ENCODE peak calls at places on chromosomes 13 and 19, in five cellular contexts. One of them, this sample, is unnamed.

GRCh38 chr19:17996826-17997316 is 11.1 kb upstream of the ARRDC2 start:
- DNase-seq in H54: peak
- DNase-seq in gastrocnemius medialis: peak
- DNase-seq in GM12878: no peak
- DNase-seq in GM12892: peak
- DNase-seq in this sample: peak

GRCh38 chr13:81773263-81773662 is 1432.3 kb upstream of the SPRY2 start:
- DNase-seq in GM12892: no peak
- DNase-seq in H54: no peak
- DNase-seq in GM12878: no peak
- DNase-seq in gastrocnemius medialis: no peak
- DNase-seq in this sample: no peak

GRCh38 chr19:54451331-54451871 is 2.4 kb downstream of the LENG8 start:
- DNase-seq in GM12892: no peak
- DNase-seq in gastrocnemius medialis: no peak
- DNase-seq in H54: no peak
- DNase-seq in GM12878: no peak
- DNase-seq in this sample: no peak

GRCh38 chr13:98834254-98834960 is 81.9 kb upstream of the SLC15A1 start:
- DNase-seq in gastrocnemius medialis: no peak
- DNase-seq in H54: no peak
- DNase-seq in GM12892: no peak
- DNase-seq in GM12878: no peak
- DNase-seq in this sample: no peak

GRCh38 chr13:106471957-106472543 is 63.4 kb downstream of the EFNB2 start:
- DNase-seq in GM12878: no peak
- DNase-seq in gastrocnemius medialis: no peak
- DNase-seq in GM12892: peak
- DNase-seq in H54: peak
- DNase-seq in this sample: no peak

GRCh38 chr19:1851581-1852293 is 3.5 kb upstream of the REXO1 start:
- DNase-seq in H54: no peak
- DNase-seq in GM12892: no peak
- DNase-seq in GM12878: no peak
- DNase-seq in gastrocnemius medialis: no peak
- DNase-seq in this sample: no peak

GRCh38 chr19:18017275-18018083 is 9.5 kb downstream of the ARRDC2 start:
- DNase-seq in gastrocnemius medialis: peak
- DNase-seq in GM12878: no peak
- DNase-seq in H54: no peak
- DNase-seq in GM12892: no peak
- DNase-seq in this sample: no peak

GRCh38 chr13:85828094-85828684 is 29.0 kb upstream of the SLITRK6 start:
- DNase-seq in GM12878: no peak
- DNase-seq in GM12892: no peak
- DNase-seq in H54: no peak
- DNase-seq in gastrocnemius medialis: no peak
- DNase-seq in this sample: no peak

GRCh38 chr19:46748325-46749109 is 2.3 kb upstream of the STRN4 start:
- DNase-seq in GM12892: no peak
- DNase-seq in H54: no peak
- DNase-seq in GM12878: no peak
- DNase-seq in gastrocnemius medialis: no peak
- DNase-seq in this sample: peak

GRCh38 chr19:18737337-18737953 is 53.7 kb downstream of the COMP start:
- DNase-seq in GM12892: no peak
- DNase-seq in H54: no peak
- DNase-seq in gastrocnemius medialis: no peak
- DNase-seq in GM12878: no peak
- DNase-seq in this sample: no peak

DNA sequence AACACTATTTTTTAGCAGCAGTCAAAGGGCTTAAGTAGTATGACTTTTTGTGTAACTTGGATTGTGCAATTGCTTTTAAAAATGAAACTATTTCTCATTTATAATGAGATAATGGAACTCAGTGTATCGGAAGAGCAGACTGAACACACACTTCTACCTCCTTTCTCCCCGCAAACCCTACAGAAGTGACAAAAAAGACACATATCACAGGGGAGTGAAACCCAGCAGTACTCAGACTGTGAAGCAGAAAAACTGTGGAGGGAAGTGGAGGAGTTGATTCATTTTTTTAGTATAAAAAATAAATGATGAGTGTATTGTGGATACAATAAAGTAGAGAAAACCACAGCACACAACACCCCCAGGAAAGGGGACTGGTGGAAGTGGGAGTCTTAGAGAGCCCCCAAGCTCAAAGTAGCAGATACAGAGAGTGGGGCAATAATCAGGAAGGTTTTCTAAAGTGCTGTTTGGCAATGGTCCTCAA is 9.7 kb downstream of the LPAR6 start:
- DNase-seq in GM12878: peak
- DNase-seq in H54: no peak
- DNase-seq in GM12892: no peak
- DNase-seq in gastrocnemius medialis: no peak
- DNase-seq in this sample: no peak
- TF ChIP-seq POLR2A in GM12878: no peak
- TF ChIP-seq POLR2A in H54: no peak
- TF ChIP-seq POLR2A in GM12892: no peak
- TF ChIP-seq POLR2A in gastrocnemius medialis: peak
- TF ChIP-seq POLR2A in this sample: no peak

DNA sequence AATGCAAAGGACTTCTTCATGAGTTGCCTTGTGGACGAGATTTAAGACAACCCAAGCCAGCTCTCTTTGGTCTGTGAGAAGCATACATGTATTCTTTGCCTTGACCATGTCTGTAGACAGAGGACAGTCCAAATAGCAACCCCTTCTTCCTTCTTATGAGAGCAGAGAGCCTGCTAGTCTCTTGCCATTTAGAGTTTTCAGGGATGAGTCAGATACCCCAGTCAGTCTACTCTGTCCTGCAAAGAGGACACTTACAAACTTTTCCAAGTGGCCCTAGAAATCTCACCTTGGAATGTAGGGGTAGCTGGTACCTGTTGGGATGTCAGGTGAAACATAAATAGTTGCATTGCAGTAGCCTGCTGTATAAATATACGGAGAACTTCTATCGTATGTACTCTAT is 36.7 kb downstream of the DNAJC3 start:
- DNase-seq in GM12892: no peak
- DNase-seq in H54: no peak
- DNase-seq in GM12878: no peak
- DNase-seq in gastrocnemius medialis: no peak
- DNase-seq in this sample: no peak
- TF ChIP-seq POLR2A in GM12892: no peak
- TF ChIP-seq POLR2A in H54: no peak
- TF ChIP-seq POLR2A in GM12878: no peak
- TF ChIP-seq POLR2A in gastrocnemius medialis: no peak
- TF ChIP-seq POLR2A in this sample: no peak

GRCh38 chr19:22532388-22533310 is 101.5 kb upstream of the ZNF492 start:
- DNase-seq in gastrocnemius medialis: no peak
- DNase-seq in GM12892: no peak
- DNase-seq in GM12878: no peak
- DNase-seq in H54: no peak
- DNase-seq in this sample: peak
- TF ChIP-seq POLR2A in gastrocnemius medialis: no peak
- TF ChIP-seq POLR2A in GM12892: no peak
- TF ChIP-seq POLR2A in GM12878: no peak
- TF ChIP-seq POLR2A in H54: no peak
- TF ChIP-seq POLR2A in this sample: peak

GRCh38 chr19:55647732-55648656 is at the start of gene CCDC106:
- DNase-seq in H54: no peak
- DNase-seq in GM12878: no peak
- DNase-seq in GM12892: no peak
- DNase-seq in gastrocnemius medialis: peak
- DNase-seq in this sample: peak
- TF ChIP-seq POLR2A in H54: no peak
- TF ChIP-seq POLR2A in GM12878: no peak
- TF ChIP-seq POLR2A in GM12892: no peak
- TF ChIP-seq POLR2A in gastrocnemius medialis: no peak
- TF ChIP-seq POLR2A in this sample: no peak

DNA sequence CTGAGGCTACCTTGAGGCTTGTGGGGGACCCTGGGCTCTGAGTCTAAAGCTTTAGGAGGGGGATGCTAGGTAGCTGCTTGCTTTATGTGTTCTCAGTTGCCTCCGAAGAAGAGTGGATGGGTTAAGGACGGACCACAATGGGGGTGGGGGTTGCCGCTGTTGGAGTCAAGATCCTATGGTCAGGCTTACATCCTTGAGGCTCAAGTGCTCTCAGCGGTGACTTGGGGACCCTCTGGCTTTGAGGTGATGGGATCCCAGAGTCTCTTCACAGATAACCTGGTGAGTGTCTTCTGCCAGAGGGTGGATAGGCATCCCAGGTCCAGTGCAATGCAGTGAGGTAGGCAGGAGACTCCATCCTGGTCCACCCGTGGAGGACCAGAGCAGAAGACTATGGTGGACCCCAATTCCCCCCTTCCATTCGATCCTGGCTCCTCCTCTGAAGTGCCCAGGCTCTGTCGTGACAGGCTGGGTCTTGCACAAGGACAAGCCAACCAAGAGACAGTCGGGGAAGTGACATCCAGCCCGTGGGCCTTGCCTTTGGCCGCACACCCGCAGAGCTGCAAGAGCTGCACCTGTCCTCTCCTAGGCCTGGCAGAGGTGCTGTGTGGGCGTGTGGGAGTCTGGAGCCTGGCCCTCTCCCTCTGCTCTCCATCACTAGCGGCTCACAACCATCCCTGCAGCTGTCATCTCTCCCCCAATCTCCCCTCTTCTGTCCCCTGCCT is 3.3 kb downstream of the ZNF784 start:
- DNase-seq in GM12878: no peak
- DNase-seq in H54: no peak
- DNase-seq in gastrocnemius medialis: peak
- DNase-seq in GM12892: no peak
- DNase-seq in this sample: no peak
- TF ChIP-seq POLR2A in GM12878: no peak
- TF ChIP-seq POLR2A in H54: peak
- TF ChIP-seq POLR2A in gastrocnemius medialis: no peak
- TF ChIP-seq POLR2A in GM12892: no peak
- TF ChIP-seq POLR2A in this sample: no peak

DNA sequence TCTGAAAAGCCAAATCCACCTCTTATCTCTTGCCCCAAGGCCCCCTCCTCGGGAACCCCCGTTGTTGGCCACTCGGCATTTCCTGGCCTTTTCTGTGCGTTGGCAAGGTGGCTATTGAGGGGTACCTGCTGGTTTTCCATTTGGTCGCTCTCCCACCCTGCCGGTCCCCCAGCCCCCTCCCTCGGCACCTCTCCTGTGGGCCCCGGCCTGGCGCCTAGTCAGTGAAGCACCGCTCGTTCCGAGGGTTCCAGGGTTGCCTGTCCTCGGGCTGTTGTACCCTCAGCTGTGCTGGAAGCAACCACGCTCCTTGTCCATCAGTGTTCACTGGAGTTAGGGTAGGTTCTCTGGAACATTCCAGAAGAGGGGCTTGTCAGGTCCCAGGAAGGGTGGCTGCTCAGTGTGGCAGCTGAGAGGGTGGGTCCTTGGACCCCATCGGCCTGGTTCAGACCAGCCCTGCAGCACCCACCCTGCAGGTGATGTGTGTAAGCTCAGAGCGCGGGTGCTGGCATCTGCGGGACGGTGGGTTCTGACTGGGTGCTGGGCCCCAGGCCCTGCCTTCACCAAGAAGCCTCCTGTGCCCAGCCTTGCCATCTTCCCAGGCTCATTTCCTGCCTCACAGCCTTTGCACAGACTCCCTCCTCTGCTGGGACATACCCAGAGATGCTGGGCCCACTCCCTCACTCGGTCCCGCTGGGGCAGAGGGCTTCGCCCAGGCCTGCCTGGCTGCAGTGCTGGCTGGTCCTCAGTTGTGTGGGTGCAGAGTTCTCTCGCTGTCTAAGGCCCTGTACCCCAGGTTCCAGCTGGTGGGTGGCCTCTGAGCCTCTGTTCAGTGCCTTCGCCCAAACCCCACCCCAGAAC is 21.3 kb downstream of the NKPD1 start:
- DNase-seq in GM12878: no peak
- DNase-seq in H54: no peak
- DNase-seq in gastrocnemius medialis: no peak
- DNase-seq in GM12892: peak
- DNase-seq in this sample: no peak
- TF ChIP-seq POLR2A in GM12878: no peak
- TF ChIP-seq POLR2A in H54: no peak
- TF ChIP-seq POLR2A in gastrocnemius medialis: no peak
- TF ChIP-seq POLR2A in GM12892: no peak
- TF ChIP-seq POLR2A in this sample: no peak

GRCh38 chr19:44704982-44705381 is 6.0 kb downstream of the CEACAM16 start:
- DNase-seq in GM12892: no peak
- DNase-seq in H54: no peak
- DNase-seq in gastrocnemius medialis: no peak
- DNase-seq in GM12878: no peak
- DNase-seq in this sample: no peak
- TF ChIP-seq POLR2A in GM12892: no peak
- TF ChIP-seq POLR2A in H54: no peak
- TF ChIP-seq POLR2A in gastrocnemius medialis: no peak
- TF ChIP-seq POLR2A in GM12878: no peak
- TF ChIP-seq POLR2A in this sample: no peak

GRCh38 chr19:10839071-10840050 is 3.3 kb upstream of the TMED1 start:
- DNase-seq in GM12878: no peak
- DNase-seq in H54: no peak
- DNase-seq in gastrocnemius medialis: no peak
- DNase-seq in GM12892: no peak
- DNase-seq in this sample: no peak
- TF ChIP-seq POLR2A in GM12878: no peak
- TF ChIP-seq POLR2A in H54: no peak
- TF ChIP-seq POLR2A in gastrocnemius medialis: no peak
- TF ChIP-seq POLR2A in GM12892: no peak
- TF ChIP-seq POLR2A in this sample: no peak

GRCh38 chr13:32636711-32637110 is 50.5 kb downstream of the PDS5B start:
- DNase-seq in GM12892: no peak
- DNase-seq in gastrocnemius medialis: no peak
- DNase-seq in GM12878: no peak
- DNase-seq in H54: no peak
- DNase-seq in this sample: no peak
- TF ChIP-seq POLR2A in GM12892: no peak
- TF ChIP-seq POLR2A in gastrocnemius medialis: no peak
- TF ChIP-seq POLR2A in GM12878: no peak
- TF ChIP-seq POLR2A in H54: no peak
- TF ChIP-seq POLR2A in this sample: no peak

DNA sequence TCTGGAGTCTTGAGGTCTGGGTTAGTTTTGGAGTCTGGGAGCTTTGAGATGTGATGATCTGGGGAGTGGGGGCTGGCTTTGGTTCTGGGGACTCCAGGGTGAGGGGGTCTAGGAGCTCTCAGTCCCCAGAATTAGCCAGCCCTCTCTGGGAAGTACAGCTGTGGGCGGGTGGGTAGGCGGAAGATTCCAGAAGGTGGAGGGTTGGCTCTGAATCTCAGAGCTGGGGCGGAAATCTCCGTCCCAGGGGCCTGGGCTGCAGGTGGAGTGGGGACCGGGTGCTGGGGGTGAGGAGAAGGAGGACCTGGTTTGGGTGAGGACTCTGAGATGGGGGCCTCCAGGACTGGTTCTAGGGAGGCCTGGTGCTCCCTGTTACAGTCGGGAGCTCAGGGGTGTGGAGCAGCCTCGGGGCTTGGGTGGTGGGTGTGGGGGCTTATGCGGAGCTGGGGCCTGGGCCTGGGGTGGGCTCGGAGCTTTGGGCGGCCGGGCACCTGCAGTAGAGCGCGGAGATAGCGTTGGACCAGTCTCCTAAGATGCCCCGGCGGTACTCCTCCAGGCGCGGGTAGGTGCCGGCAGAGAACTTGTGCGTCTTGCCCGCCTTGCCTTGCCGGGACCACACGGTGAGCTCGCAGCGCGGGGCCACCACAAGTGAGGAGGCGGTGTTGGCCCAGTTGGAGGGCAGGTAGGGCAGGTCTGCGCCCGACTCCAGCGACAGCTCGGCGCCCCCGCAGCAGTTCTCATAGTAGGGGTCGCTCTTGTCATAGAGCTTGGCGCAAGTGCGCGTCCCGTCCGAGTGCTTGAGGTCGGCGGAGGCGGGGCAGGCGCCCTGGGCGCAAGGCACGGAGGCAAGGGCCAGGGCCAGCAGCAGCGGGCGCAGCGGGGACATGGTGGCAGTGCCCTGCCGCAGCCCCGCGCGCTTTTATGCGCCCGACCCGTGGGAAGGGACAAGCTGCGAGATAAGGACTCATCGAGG is at the start of gene SYCN:
- DNase-seq in gastrocnemius medialis: no peak
- DNase-seq in GM12892: no peak
- DNase-seq in GM12878: no peak
- DNase-seq in H54: no peak
- DNase-seq in this sample: no peak
- TF ChIP-seq POLR2A in gastrocnemius medialis: no peak
- TF ChIP-seq POLR2A in GM12892: no peak
- TF ChIP-seq POLR2A in GM12878: no peak
- TF ChIP-seq POLR2A in H54: no peak
- TF ChIP-seq POLR2A in this sample: no peak

This sample was measured in ovary.